ENCODE peak calls at places on chromosomes 4 and X, in six cellular contexts. One of them, this sample, is unnamed.

GRCh38 chr4:158020175-158020574 is 152.7 kb downstream of the GASK1B start:
- DNase-seq in H9: no peak
- DNase-seq in mesenchymal stem cell: peak
- DNase-seq in IMR-90: peak
- DNase-seq in H1: no peak
- DNase-seq in trophoblast cell: no peak
- DNase-seq in this sample: no peak

GRCh38 chr4:172680701-172681100 is 487.9 kb upstream of the GALNT7 start:
- DNase-seq in H9: no peak
- DNase-seq in mesenchymal stem cell: peak
- DNase-seq in IMR-90: peak
- DNase-seq in H1: no peak
- DNase-seq in trophoblast cell: no peak
- DNase-seq in this sample: no peak

GRCh38 chrX:66045894-66046293 is 6.0 kb upstream of the VSIG4 start:
- DNase-seq in H9: no peak
- DNase-seq in mesenchymal stem cell: no peak
- DNase-seq in IMR-90: no peak
- DNase-seq in H1: no peak
- DNase-seq in trophoblast cell: no peak
- DNase-seq in this sample: no peak

GRCh38 chr4:87943660-87944149 is 31.8 kb upstream of the SPP1 start:
- DNase-seq in H9: no peak
- DNase-seq in mesenchymal stem cell: no peak
- DNase-seq in IMR-90: no peak
- DNase-seq in H1: peak
- DNase-seq in trophoblast cell: no peak
- DNase-seq in this sample: no peak

GRCh38 chr4:80266267-80266901 is at the start of gene FGF5:
- DNase-seq in H9: peak
- DNase-seq in mesenchymal stem cell: peak
- DNase-seq in IMR-90: peak
- DNase-seq in H1: peak
- DNase-seq in trophoblast cell: no peak
- DNase-seq in this sample: peak

GRCh38 chr4:155522201-155522600 is 144.4 kb upstream of the GUCY1A1 start:
- DNase-seq in H9: no peak
- DNase-seq in mesenchymal stem cell: peak
- DNase-seq in IMR-90: peak
- DNase-seq in H1: no peak
- DNase-seq in trophoblast cell: no peak
- DNase-seq in this sample: no peak

GRCh38 chr4:27616166-27616565 is 755.5 kb downstream of the STIM2 start:
- DNase-seq in H9: no peak
- DNase-seq in mesenchymal stem cell: no peak
- DNase-seq in IMR-90: no peak
- DNase-seq in H1: no peak
- DNase-seq in trophoblast cell: no peak
- DNase-seq in this sample: no peak

GRCh38 chr4:98485816-98486355 is 172.5 kb downstream of the TSPAN5 start:
- DNase-seq in H9: no peak
- DNase-seq in mesenchymal stem cell: no peak
- DNase-seq in IMR-90: no peak
- DNase-seq in H1: no peak
- DNase-seq in trophoblast cell: no peak
- DNase-seq in this sample: no peak

GRCh38 chr4:61003301-61003700 is 196.8 kb upstream of the ADGRL3 start:
- DNase-seq in H9: no peak
- DNase-seq in mesenchymal stem cell: no peak
- DNase-seq in IMR-90: peak
- DNase-seq in H1: no peak
- DNase-seq in trophoblast cell: no peak
- DNase-seq in this sample: no peak

GRCh38 chrX:33183366-33183765 is 28.0 kb downstream of the DMD start:
- DNase-seq in H9: no peak
- DNase-seq in mesenchymal stem cell: peak
- DNase-seq in IMR-90: peak
- DNase-seq in H1: no peak
- DNase-seq in trophoblast cell: no peak
- DNase-seq in this sample: no peak

GRCh38 chr4:146814736-146815135 is 130.9 kb downstream of the TTC29 start:
- DNase-seq in H9: no peak
- DNase-seq in mesenchymal stem cell: no peak
- DNase-seq in IMR-90: no peak
- DNase-seq in H1: no peak
- DNase-seq in trophoblast cell: no peak
- DNase-seq in this sample: no peak

GRCh38 chr4:91212140-91212681 is 1085.0 kb downstream of the CCSER1 start:
- DNase-seq in H9: no peak
- DNase-seq in mesenchymal stem cell: no peak
- DNase-seq in IMR-90: no peak
- DNase-seq in H1: no peak
- DNase-seq in trophoblast cell: no peak
- DNase-seq in this sample: no peak

GRCh38 chr4:123826896-123827295 is 430.3 kb downstream of the SPRY1 start:
- DNase-seq in H9: no peak
- DNase-seq in mesenchymal stem cell: peak
- DNase-seq in IMR-90: peak
- DNase-seq in H1: no peak
- DNase-seq in trophoblast cell: no peak
- DNase-seq in this sample: no peak

GRCh38 chr4:14196141-14196540 is 568.6 kb upstream of the BOD1L1 start:
- DNase-seq in H9: peak
- DNase-seq in mesenchymal stem cell: peak
- DNase-seq in IMR-90: peak
- DNase-seq in H1: peak
- DNase-seq in trophoblast cell: peak
- DNase-seq in this sample: peak

GRCh38 chrX:50996930-50997329 is 86.4 kb downstream of the BMP15 start:
- DNase-seq in H9: peak
- DNase-seq in mesenchymal stem cell: no peak
- DNase-seq in IMR-90: no peak
- DNase-seq in H1: no peak
- DNase-seq in trophoblast cell: no peak
- DNase-seq in this sample: no peak
- H4K91ac ChIP-seq in H9: no peak
- H4K91ac ChIP-seq in mesenchymal stem cell: no peak
- H4K91ac ChIP-seq in IMR-90: no peak
- H4K91ac ChIP-seq in H1: no peak
- H4K91ac ChIP-seq in trophoblast cell: no peak
- H4K91ac ChIP-seq in this sample: no peak

GRCh38 chrX:20265726-20266681 is 705 bp downstream of the RPS6KA3 start:
- DNase-seq in H9: peak
- DNase-seq in mesenchymal stem cell: peak
- DNase-seq in IMR-90: peak
- DNase-seq in H1: peak
- DNase-seq in trophoblast cell: peak
- DNase-seq in this sample: no peak
- H3K4ac ChIP-seq in H9: no peak
- H3K4ac ChIP-seq in mesenchymal stem cell: no peak
- H3K4ac ChIP-seq in IMR-90: peak
- H3K4ac ChIP-seq in H1: no peak
- H3K4ac ChIP-seq in trophoblast cell: no peak
- H3K4ac ChIP-seq in this sample: no peak

GRCh38 chr4:112748352-112748900 is 111.5 kb downstream of the LARP7 start:
- DNase-seq in H9: no peak
- DNase-seq in mesenchymal stem cell: no peak
- DNase-seq in IMR-90: no peak
- DNase-seq in H1: no peak
- DNase-seq in trophoblast cell: no peak
- DNase-seq in this sample: no peak

GRCh38 chr4:112752061-112752460 is 115.1 kb downstream of the LARP7 start:
- DNase-seq in H9: no peak
- DNase-seq in mesenchymal stem cell: no peak
- DNase-seq in IMR-90: no peak
- DNase-seq in H1: no peak
- DNase-seq in trophoblast cell: no peak
- DNase-seq in this sample: no peak

GRCh38 chr4:112751447-112751846 is 114.5 kb downstream of the LARP7 start:
- DNase-seq in H9: peak
- DNase-seq in mesenchymal stem cell: no peak
- DNase-seq in IMR-90: no peak
- DNase-seq in H1: no peak
- DNase-seq in trophoblast cell: no peak
- DNase-seq in this sample: no peak

GRCh38 chr4:112752510-112752909 is 115.6 kb downstream of the LARP7 start:
- DNase-seq in H9: no peak
- DNase-seq in mesenchymal stem cell: no peak
- DNase-seq in IMR-90: no peak
- DNase-seq in H1: no peak
- DNase-seq in trophoblast cell: no peak
- DNase-seq in this sample: no peak

DNA sequence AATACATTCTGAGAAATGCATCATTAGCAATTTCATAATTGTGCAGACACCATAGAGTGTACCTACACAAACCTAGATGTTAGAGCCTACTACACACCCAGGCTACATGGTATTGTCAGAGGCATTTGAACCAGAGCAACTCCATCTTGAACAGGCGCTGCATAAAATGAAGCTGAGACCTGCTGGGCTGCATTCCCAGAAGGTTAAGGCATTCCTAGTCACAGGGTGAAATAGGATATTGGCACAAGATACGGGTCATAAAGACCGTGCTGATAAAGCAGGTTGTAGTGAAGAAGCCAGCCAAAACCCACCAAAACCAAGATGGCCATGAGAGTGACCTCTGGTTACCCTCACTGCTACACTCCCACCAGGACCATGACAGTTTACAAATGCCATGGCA is 116.4 kb downstream of the LARP7 start:
- DNase-seq in H9: no peak
- DNase-seq in mesenchymal stem cell: no peak
- DNase-seq in IMR-90: no peak
- DNase-seq in H1: no peak
- DNase-seq in trophoblast cell: peak
- DNase-seq in this sample: no peak
- H2BK5ac ChIP-seq in H9: no peak
- H2BK5ac ChIP-seq in mesenchymal stem cell: no peak
- H2BK5ac ChIP-seq in IMR-90: no peak
- H2BK5ac ChIP-seq in H1: peak
- H2BK5ac ChIP-seq in trophoblast cell: no peak
- H2BK5ac ChIP-seq in this sample: no peak

GRCh38 chr4:1871471-1872021 is 353 bp downstream of the NSD2 start:
- DNase-seq in H9: peak
- DNase-seq in mesenchymal stem cell: no peak
- DNase-seq in IMR-90: no peak
- DNase-seq in H1: peak
- DNase-seq in trophoblast cell: no peak
- DNase-seq in this sample: peak
- H4K91ac ChIP-seq in H9: no peak
- H4K91ac ChIP-seq in mesenchymal stem cell: peak
- H4K91ac ChIP-seq in IMR-90: no peak
- H4K91ac ChIP-seq in H1: no peak
- H4K91ac ChIP-seq in trophoblast cell: peak
- H4K91ac ChIP-seq in this sample: no peak

GRCh38 chr4:138978028-138978585 is 37.5 kb upstream of the NOCT start:
- DNase-seq in H9: peak
- DNase-seq in mesenchymal stem cell: no peak
- DNase-seq in IMR-90: no peak
- DNase-seq in H1: peak
- DNase-seq in trophoblast cell: no peak
- DNase-seq in this sample: no peak
- H3K4ac ChIP-seq in H9: no peak
- H3K4ac ChIP-seq in mesenchymal stem cell: no peak
- H3K4ac ChIP-seq in IMR-90: no peak
- H3K4ac ChIP-seq in H1: no peak
- H3K4ac ChIP-seq in trophoblast cell: peak
- H3K4ac ChIP-seq in this sample: no peak

GRCh38 chr4:81632581-81633247 is 161.0 kb upstream of the RASGEF1B start:
- DNase-seq in H9: no peak
- DNase-seq in mesenchymal stem cell: no peak
- DNase-seq in IMR-90: no peak
- DNase-seq in H1: no peak
- DNase-seq in trophoblast cell: no peak
- DNase-seq in this sample: no peak
- H2BK5ac ChIP-seq in H9: no peak
- H2BK5ac ChIP-seq in mesenchymal stem cell: no peak
- H2BK5ac ChIP-seq in IMR-90: no peak
- H2BK5ac ChIP-seq in H1: no peak
- H2BK5ac ChIP-seq in trophoblast cell: no peak
- H2BK5ac ChIP-seq in this sample: no peak

GRCh38 chr4:6709230-6710114 is at the start of gene MRFAP1L1:
- DNase-seq in H9: peak
- DNase-seq in mesenchymal stem cell: peak
- DNase-seq in IMR-90: peak
- DNase-seq in H1: peak
- DNase-seq in trophoblast cell: peak
- DNase-seq in this sample: peak
- H4K91ac ChIP-seq in H9: peak
- H4K91ac ChIP-seq in mesenchymal stem cell: peak
- H4K91ac ChIP-seq in IMR-90: peak
- H4K91ac ChIP-seq in H1: peak
- H4K91ac ChIP-seq in trophoblast cell: peak
- H4K91ac ChIP-seq in this sample: no peak

DNA sequence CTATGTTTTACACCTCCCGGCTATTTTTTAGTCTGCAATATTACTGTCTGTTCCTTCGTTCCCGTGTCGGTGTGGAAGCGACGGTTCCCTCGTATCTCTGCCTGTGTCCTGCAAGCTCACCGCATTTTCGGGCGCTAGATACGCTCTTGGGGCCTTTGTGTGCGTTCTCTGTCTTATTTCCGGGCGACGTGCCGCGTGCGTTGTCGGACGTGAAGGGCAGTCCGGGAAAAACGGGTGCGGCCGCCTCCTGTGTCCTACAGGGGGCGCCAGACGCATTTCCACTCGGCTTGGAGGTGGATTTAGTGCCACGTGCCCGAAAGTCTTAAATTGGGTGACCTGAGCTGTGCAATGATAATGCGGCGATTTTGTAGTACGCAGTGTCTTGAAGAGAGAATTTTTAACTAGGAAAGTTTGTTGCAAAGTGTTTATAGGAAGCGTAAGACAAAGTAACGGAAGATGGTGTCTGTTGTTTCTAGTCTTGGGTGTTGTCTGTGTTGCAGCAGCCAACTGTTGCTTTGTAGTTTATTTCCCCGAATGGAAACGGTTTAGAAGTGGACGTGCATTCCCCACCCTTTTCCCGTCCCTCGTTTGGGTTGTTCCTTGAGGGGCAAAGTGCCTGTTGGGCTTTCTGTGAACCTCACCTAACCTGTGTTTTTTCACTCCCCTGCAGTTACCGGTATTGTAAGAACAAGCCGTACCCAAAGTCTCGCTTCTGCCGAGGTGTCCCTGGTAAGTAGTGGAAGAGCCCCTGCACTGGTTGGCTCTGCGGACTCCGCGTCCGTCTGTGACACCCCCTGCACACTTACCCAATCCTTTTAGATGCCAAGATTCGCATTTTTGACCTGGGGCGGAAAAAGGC is 720 bp downstream of the RPL10 start:
- DNase-seq in H9: peak
- DNase-seq in mesenchymal stem cell: peak
- DNase-seq in IMR-90: peak
- DNase-seq in H1: peak
- DNase-seq in trophoblast cell: peak
- DNase-seq in this sample: no peak
- H3K4ac ChIP-seq in H9: no peak
- H3K4ac ChIP-seq in mesenchymal stem cell: peak
- H3K4ac ChIP-seq in IMR-90: peak
- H3K4ac ChIP-seq in H1: peak
- H3K4ac ChIP-seq in trophoblast cell: peak
- H3K4ac ChIP-seq in this sample: no peak